ENCODE peak calls at places on chromosomes 3 and 15, in ten cellular contexts. One of them, this sample, is unnamed.

GRCh38 chr15:84955089-84955848 is 26.4 kb upstream of the PDE8A start:
- DNase-seq in naive thymus-derived CD8-positive, alpha-beta T cell: peak
- DNase-seq in endodermal cell: peak
- DNase-seq in natural killer cell treated with Interleukin-12 subunit alpha and Interleukin-12 subunit beta and Interleukin-15 and Interleukin-18, amount 100 ng/mL, for 72 hours: no peak
- DNase-seq in iris pigment epithelial cell: peak
- DNase-seq in NCI-H1694 treated with DMSO at 0.1 percent for 48 hours: peak
- DNase-seq in GM13977: peak
- DNase-seq in lower lobe of right lung: peak
- DNase-seq in H9: peak
- DNase-seq in stimulated activated CD8-positive, alpha-beta memory T cell treated with anti-CD3 and anti-CD28 coated beads, Interleukin-15, amount 100 ng/mL, for 24 hours: no peak
- DNase-seq in this sample: peak

GRCh38 chr3:28553175-28553574 is 204.6 kb upstream of the AZI2 start:
- DNase-seq in naive thymus-derived CD8-positive, alpha-beta T cell: no peak
- DNase-seq in endodermal cell: no peak
- DNase-seq in natural killer cell treated with Interleukin-12 subunit alpha and Interleukin-12 subunit beta and Interleukin-15 and Interleukin-18, amount 100 ng/mL, for 72 hours: no peak
- DNase-seq in iris pigment epithelial cell: no peak
- DNase-seq in NCI-H1694 treated with DMSO at 0.1 percent for 48 hours: no peak
- DNase-seq in GM13977: no peak
- DNase-seq in lower lobe of right lung: no peak
- DNase-seq in H9: no peak
- DNase-seq in stimulated activated CD8-positive, alpha-beta memory T cell treated with anti-CD3 and anti-CD28 coated beads, Interleukin-15, amount 100 ng/mL, for 24 hours: no peak
- DNase-seq in this sample: no peak

GRCh38 chr3:12178091-12178820 is 19.5 kb upstream of the TIMP4 start:
- DNase-seq in naive thymus-derived CD8-positive, alpha-beta T cell: no peak
- DNase-seq in endodermal cell: no peak
- DNase-seq in natural killer cell treated with Interleukin-12 subunit alpha and Interleukin-12 subunit beta and Interleukin-15 and Interleukin-18, amount 100 ng/mL, for 72 hours: no peak
- DNase-seq in iris pigment epithelial cell: peak
- DNase-seq in NCI-H1694 treated with DMSO at 0.1 percent for 48 hours: no peak
- DNase-seq in GM13977: no peak
- DNase-seq in lower lobe of right lung: peak
- DNase-seq in H9: no peak
- DNase-seq in stimulated activated CD8-positive, alpha-beta memory T cell treated with anti-CD3 and anti-CD28 coated beads, Interleukin-15, amount 100 ng/mL, for 24 hours: no peak
- DNase-seq in this sample: peak

GRCh38 chr15:93451822-93452221 is 362.8 kb upstream of the RGMA start:
- DNase-seq in naive thymus-derived CD8-positive, alpha-beta T cell: no peak
- DNase-seq in endodermal cell: no peak
- DNase-seq in natural killer cell treated with Interleukin-12 subunit alpha and Interleukin-12 subunit beta and Interleukin-15 and Interleukin-18, amount 100 ng/mL, for 72 hours: no peak
- DNase-seq in iris pigment epithelial cell: no peak
- DNase-seq in NCI-H1694 treated with DMSO at 0.1 percent for 48 hours: no peak
- DNase-seq in GM13977: no peak
- DNase-seq in lower lobe of right lung: no peak
- DNase-seq in H9: no peak
- DNase-seq in stimulated activated CD8-positive, alpha-beta memory T cell treated with anti-CD3 and anti-CD28 coated beads, Interleukin-15, amount 100 ng/mL, for 24 hours: no peak
- DNase-seq in this sample: no peak

GRCh38 chr3:195705081-195705991 is 15.4 kb upstream of the MUC20 start:
- DNase-seq in naive thymus-derived CD8-positive, alpha-beta T cell: no peak
- DNase-seq in endodermal cell: peak
- DNase-seq in natural killer cell treated with Interleukin-12 subunit alpha and Interleukin-12 subunit beta and Interleukin-15 and Interleukin-18, amount 100 ng/mL, for 72 hours: peak
- DNase-seq in iris pigment epithelial cell: no peak
- DNase-seq in NCI-H1694 treated with DMSO at 0.1 percent for 48 hours: no peak
- DNase-seq in GM13977: no peak
- DNase-seq in lower lobe of right lung: no peak
- DNase-seq in H9: no peak
- DNase-seq in stimulated activated CD8-positive, alpha-beta memory T cell treated with anti-CD3 and anti-CD28 coated beads, Interleukin-15, amount 100 ng/mL, for 24 hours: no peak
- DNase-seq in this sample: peak

GRCh38 chr3:42032693-42033349 is 58.3 kb upstream of the TRAK1 start:
- DNase-seq in naive thymus-derived CD8-positive, alpha-beta T cell: no peak
- DNase-seq in endodermal cell: no peak
- DNase-seq in natural killer cell treated with Interleukin-12 subunit alpha and Interleukin-12 subunit beta and Interleukin-15 and Interleukin-18, amount 100 ng/mL, for 72 hours: no peak
- DNase-seq in iris pigment epithelial cell: peak
- DNase-seq in NCI-H1694 treated with DMSO at 0.1 percent for 48 hours: peak
- DNase-seq in GM13977: no peak
- DNase-seq in lower lobe of right lung: peak
- DNase-seq in H9: no peak
- DNase-seq in stimulated activated CD8-positive, alpha-beta memory T cell treated with anti-CD3 and anti-CD28 coated beads, Interleukin-15, amount 100 ng/mL, for 24 hours: no peak
- DNase-seq in this sample: no peak

GRCh38 chr3:8851703-8852102 is 82.3 kb upstream of the OXTR start:
- DNase-seq in naive thymus-derived CD8-positive, alpha-beta T cell: no peak
- DNase-seq in endodermal cell: no peak
- DNase-seq in natural killer cell treated with Interleukin-12 subunit alpha and Interleukin-12 subunit beta and Interleukin-15 and Interleukin-18, amount 100 ng/mL, for 72 hours: no peak
- DNase-seq in iris pigment epithelial cell: peak
- DNase-seq in NCI-H1694 treated with DMSO at 0.1 percent for 48 hours: no peak
- DNase-seq in GM13977: no peak
- DNase-seq in lower lobe of right lung: no peak
- DNase-seq in H9: no peak
- DNase-seq in stimulated activated CD8-positive, alpha-beta memory T cell treated with anti-CD3 and anti-CD28 coated beads, Interleukin-15, amount 100 ng/mL, for 24 hours: no peak
- DNase-seq in this sample: no peak

GRCh38 chr3:14452676-14453367 is 50.4 kb downstream of the SLC6A6 start:
- DNase-seq in naive thymus-derived CD8-positive, alpha-beta T cell: no peak
- DNase-seq in endodermal cell: no peak
- DNase-seq in natural killer cell treated with Interleukin-12 subunit alpha and Interleukin-12 subunit beta and Interleukin-15 and Interleukin-18, amount 100 ng/mL, for 72 hours: no peak
- DNase-seq in iris pigment epithelial cell: peak
- DNase-seq in NCI-H1694 treated with DMSO at 0.1 percent for 48 hours: no peak
- DNase-seq in GM13977: no peak
- DNase-seq in lower lobe of right lung: peak
- DNase-seq in H9: no peak
- DNase-seq in stimulated activated CD8-positive, alpha-beta memory T cell treated with anti-CD3 and anti-CD28 coated beads, Interleukin-15, amount 100 ng/mL, for 24 hours: no peak
- DNase-seq in this sample: no peak

GRCh38 chr15:86829251-86829650 is 749.6 kb downstream of the AGBL1 start:
- DNase-seq in naive thymus-derived CD8-positive, alpha-beta T cell: no peak
- DNase-seq in endodermal cell: no peak
- DNase-seq in natural killer cell treated with Interleukin-12 subunit alpha and Interleukin-12 subunit beta and Interleukin-15 and Interleukin-18, amount 100 ng/mL, for 72 hours: no peak
- DNase-seq in iris pigment epithelial cell: no peak
- DNase-seq in NCI-H1694 treated with DMSO at 0.1 percent for 48 hours: no peak
- DNase-seq in GM13977: no peak
- DNase-seq in lower lobe of right lung: no peak
- DNase-seq in H9: no peak
- DNase-seq in stimulated activated CD8-positive, alpha-beta memory T cell treated with anti-CD3 and anti-CD28 coated beads, Interleukin-15, amount 100 ng/mL, for 24 hours: no peak
- DNase-seq in this sample: no peak

GRCh38 chr3:159923961-159924360 is 64.7 kb upstream of the IL12A start:
- DNase-seq in naive thymus-derived CD8-positive, alpha-beta T cell: no peak
- DNase-seq in endodermal cell: no peak
- DNase-seq in natural killer cell treated with Interleukin-12 subunit alpha and Interleukin-12 subunit beta and Interleukin-15 and Interleukin-18, amount 100 ng/mL, for 72 hours: no peak
- DNase-seq in iris pigment epithelial cell: peak
- DNase-seq in NCI-H1694 treated with DMSO at 0.1 percent for 48 hours: no peak
- DNase-seq in GM13977: no peak
- DNase-seq in lower lobe of right lung: no peak
- DNase-seq in H9: no peak
- DNase-seq in stimulated activated CD8-positive, alpha-beta memory T cell treated with anti-CD3 and anti-CD28 coated beads, Interleukin-15, amount 100 ng/mL, for 24 hours: no peak
- DNase-seq in this sample: no peak

GRCh38 chr15:83053151-83053550 is 13.9 kb downstream of the BTBD1 start:
- DNase-seq in naive thymus-derived CD8-positive, alpha-beta T cell: no peak
- DNase-seq in endodermal cell: no peak
- DNase-seq in natural killer cell treated with Interleukin-12 subunit alpha and Interleukin-12 subunit beta and Interleukin-15 and Interleukin-18, amount 100 ng/mL, for 72 hours: no peak
- DNase-seq in iris pigment epithelial cell: peak
- DNase-seq in NCI-H1694 treated with DMSO at 0.1 percent for 48 hours: no peak
- DNase-seq in GM13977: no peak
- DNase-seq in lower lobe of right lung: no peak
- DNase-seq in H9: no peak
- DNase-seq in stimulated activated CD8-positive, alpha-beta memory T cell treated with anti-CD3 and anti-CD28 coated beads, Interleukin-15, amount 100 ng/mL, for 24 hours: no peak
- DNase-seq in this sample: no peak

GRCh38 chr15:98703291-98703690 is 55.0 kb downstream of the IGF1R start:
- DNase-seq in naive thymus-derived CD8-positive, alpha-beta T cell: no peak
- DNase-seq in endodermal cell: no peak
- DNase-seq in natural killer cell treated with Interleukin-12 subunit alpha and Interleukin-12 subunit beta and Interleukin-15 and Interleukin-18, amount 100 ng/mL, for 72 hours: no peak
- DNase-seq in iris pigment epithelial cell: no peak
- DNase-seq in NCI-H1694 treated with DMSO at 0.1 percent for 48 hours: no peak
- DNase-seq in GM13977: no peak
- DNase-seq in lower lobe of right lung: no peak
- DNase-seq in H9: no peak
- DNase-seq in stimulated activated CD8-positive, alpha-beta memory T cell treated with anti-CD3 and anti-CD28 coated beads, Interleukin-15, amount 100 ng/mL, for 24 hours: no peak
- DNase-seq in this sample: no peak

GRCh38 chr3:46374755-46375154 is 4.0 kb downstream of the CCR5 start:
- DNase-seq in naive thymus-derived CD8-positive, alpha-beta T cell: no peak
- DNase-seq in endodermal cell: no peak
- DNase-seq in natural killer cell treated with Interleukin-12 subunit alpha and Interleukin-12 subunit beta and Interleukin-15 and Interleukin-18, amount 100 ng/mL, for 72 hours: no peak
- DNase-seq in iris pigment epithelial cell: no peak
- DNase-seq in NCI-H1694 treated with DMSO at 0.1 percent for 48 hours: no peak
- DNase-seq in GM13977: no peak
- DNase-seq in lower lobe of right lung: no peak
- DNase-seq in H9: no peak
- DNase-seq in stimulated activated CD8-positive, alpha-beta memory T cell treated with anti-CD3 and anti-CD28 coated beads, Interleukin-15, amount 100 ng/mL, for 24 hours: no peak
- DNase-seq in this sample: no peak

GRCh38 chr3:115685097-115685496 is 61.8 kb downstream of the GAP43 start:
- DNase-seq in naive thymus-derived CD8-positive, alpha-beta T cell: no peak
- DNase-seq in endodermal cell: no peak
- DNase-seq in natural killer cell treated with Interleukin-12 subunit alpha and Interleukin-12 subunit beta and Interleukin-15 and Interleukin-18, amount 100 ng/mL, for 72 hours: no peak
- DNase-seq in iris pigment epithelial cell: no peak
- DNase-seq in NCI-H1694 treated with DMSO at 0.1 percent for 48 hours: no peak
- DNase-seq in GM13977: peak
- DNase-seq in lower lobe of right lung: no peak
- DNase-seq in H9: no peak
- DNase-seq in stimulated activated CD8-positive, alpha-beta memory T cell treated with anti-CD3 and anti-CD28 coated beads, Interleukin-15, amount 100 ng/mL, for 24 hours: no peak
- DNase-seq in this sample: no peak

GRCh38 chr15:75455982-75456531 is 4.6 kb upstream of the SIN3A start:
- DNase-seq in naive thymus-derived CD8-positive, alpha-beta T cell: peak
- DNase-seq in endodermal cell: peak
- DNase-seq in natural killer cell treated with Interleukin-12 subunit alpha and Interleukin-12 subunit beta and Interleukin-15 and Interleukin-18, amount 100 ng/mL, for 72 hours: peak
- DNase-seq in iris pigment epithelial cell: peak
- DNase-seq in NCI-H1694 treated with DMSO at 0.1 percent for 48 hours: peak
- DNase-seq in GM13977: peak
- DNase-seq in lower lobe of right lung: peak
- DNase-seq in H9: peak
- DNase-seq in stimulated activated CD8-positive, alpha-beta memory T cell treated with anti-CD3 and anti-CD28 coated beads, Interleukin-15, amount 100 ng/mL, for 24 hours: peak
- DNase-seq in this sample: peak

GRCh38 chr3:179321585-179322322 is 1.1 kb upstream of the ZNF639 start:
- DNase-seq in naive thymus-derived CD8-positive, alpha-beta T cell: no peak
- DNase-seq in endodermal cell: peak
- DNase-seq in natural killer cell treated with Interleukin-12 subunit alpha and Interleukin-12 subunit beta and Interleukin-15 and Interleukin-18, amount 100 ng/mL, for 72 hours: no peak
- DNase-seq in iris pigment epithelial cell: peak
- DNase-seq in NCI-H1694 treated with DMSO at 0.1 percent for 48 hours: no peak
- DNase-seq in GM13977: no peak
- DNase-seq in lower lobe of right lung: no peak
- DNase-seq in H9: no peak
- DNase-seq in stimulated activated CD8-positive, alpha-beta memory T cell treated with anti-CD3 and anti-CD28 coated beads, Interleukin-15, amount 100 ng/mL, for 24 hours: no peak
- DNase-seq in this sample: no peak

GRCh38 chr15:29571728-29572454 is 250.4 kb downstream of the TJP1 start:
- DNase-seq in naive thymus-derived CD8-positive, alpha-beta T cell: no peak
- DNase-seq in endodermal cell: no peak
- DNase-seq in natural killer cell treated with Interleukin-12 subunit alpha and Interleukin-12 subunit beta and Interleukin-15 and Interleukin-18, amount 100 ng/mL, for 72 hours: no peak
- DNase-seq in iris pigment epithelial cell: peak
- DNase-seq in NCI-H1694 treated with DMSO at 0.1 percent for 48 hours: no peak
- DNase-seq in GM13977: no peak
- DNase-seq in lower lobe of right lung: no peak
- DNase-seq in H9: no peak
- DNase-seq in stimulated activated CD8-positive, alpha-beta memory T cell treated with anti-CD3 and anti-CD28 coated beads, Interleukin-15, amount 100 ng/mL, for 24 hours: no peak
- DNase-seq in this sample: no peak

GRCh38 chr3:119235151-119235550 is 5.5 kb downstream of the B4GALT4 start:
- DNase-seq in naive thymus-derived CD8-positive, alpha-beta T cell: no peak
- DNase-seq in endodermal cell: no peak
- DNase-seq in natural killer cell treated with Interleukin-12 subunit alpha and Interleukin-12 subunit beta and Interleukin-15 and Interleukin-18, amount 100 ng/mL, for 72 hours: no peak
- DNase-seq in iris pigment epithelial cell: peak
- DNase-seq in NCI-H1694 treated with DMSO at 0.1 percent for 48 hours: no peak
- DNase-seq in GM13977: no peak
- DNase-seq in lower lobe of right lung: no peak
- DNase-seq in H9: no peak
- DNase-seq in stimulated activated CD8-positive, alpha-beta memory T cell treated with anti-CD3 and anti-CD28 coated beads, Interleukin-15, amount 100 ng/mL, for 24 hours: no peak
- DNase-seq in this sample: no peak

GRCh38 chr3:154758109-154758868 is 321.8 kb upstream of the MME start:
- DNase-seq in naive thymus-derived CD8-positive, alpha-beta T cell: no peak
- DNase-seq in endodermal cell: no peak
- DNase-seq in natural killer cell treated with Interleukin-12 subunit alpha and Interleukin-12 subunit beta and Interleukin-15 and Interleukin-18, amount 100 ng/mL, for 72 hours: no peak
- DNase-seq in iris pigment epithelial cell: peak
- DNase-seq in NCI-H1694 treated with DMSO at 0.1 percent for 48 hours: peak
- DNase-seq in GM13977: no peak
- DNase-seq in lower lobe of right lung: no peak
- DNase-seq in H9: no peak
- DNase-seq in stimulated activated CD8-positive, alpha-beta memory T cell treated with anti-CD3 and anti-CD28 coated beads, Interleukin-15, amount 100 ng/mL, for 24 hours: no peak
- DNase-seq in this sample: no peak

GRCh38 chr3:48402281-48402732 is 27.6 kb downstream of the PLXNB1 start:
- DNase-seq in naive thymus-derived CD8-positive, alpha-beta T cell: no peak
- DNase-seq in endodermal cell: no peak
- DNase-seq in natural killer cell treated with Interleukin-12 subunit alpha and Interleukin-12 subunit beta and Interleukin-15 and Interleukin-18, amount 100 ng/mL, for 72 hours: no peak
- DNase-seq in iris pigment epithelial cell: peak
- DNase-seq in NCI-H1694 treated with DMSO at 0.1 percent for 48 hours: no peak
- DNase-seq in GM13977: no peak
- DNase-seq in lower lobe of right lung: peak
- DNase-seq in H9: no peak
- DNase-seq in stimulated activated CD8-positive, alpha-beta memory T cell treated with anti-CD3 and anti-CD28 coated beads, Interleukin-15, amount 100 ng/mL, for 24 hours: no peak
- DNase-seq in this sample: no peak

GRCh38 chr3:157204880-157205279 is 44.9 kb upstream of the CCNL1 start:
- DNase-seq in naive thymus-derived CD8-positive, alpha-beta T cell: no peak
- DNase-seq in endodermal cell: no peak
- DNase-seq in natural killer cell treated with Interleukin-12 subunit alpha and Interleukin-12 subunit beta and Interleukin-15 and Interleukin-18, amount 100 ng/mL, for 72 hours: no peak
- DNase-seq in iris pigment epithelial cell: peak
- DNase-seq in NCI-H1694 treated with DMSO at 0.1 percent for 48 hours: no peak
- DNase-seq in GM13977: no peak
- DNase-seq in lower lobe of right lung: no peak
- DNase-seq in H9: no peak
- DNase-seq in stimulated activated CD8-positive, alpha-beta memory T cell treated with anti-CD3 and anti-CD28 coated beads, Interleukin-15, amount 100 ng/mL, for 24 hours: no peak
- DNase-seq in this sample: no peak

GRCh38 chr3:45043715-45044299 is 17.7 kb downstream of the CLEC3B start:
- DNase-seq in naive thymus-derived CD8-positive, alpha-beta T cell: no peak
- DNase-seq in endodermal cell: no peak
- DNase-seq in natural killer cell treated with Interleukin-12 subunit alpha and Interleukin-12 subunit beta and Interleukin-15 and Interleukin-18, amount 100 ng/mL, for 72 hours: peak
- DNase-seq in iris pigment epithelial cell: peak
- DNase-seq in NCI-H1694 treated with DMSO at 0.1 percent for 48 hours: no peak
- DNase-seq in GM13977: no peak
- DNase-seq in lower lobe of right lung: no peak
- DNase-seq in H9: no peak
- DNase-seq in stimulated activated CD8-positive, alpha-beta memory T cell treated with anti-CD3 and anti-CD28 coated beads, Interleukin-15, amount 100 ng/mL, for 24 hours: no peak
- DNase-seq in this sample: no peak

GRCh38 chr3:32733631-32734229 is 48.7 kb downstream of the CNOT10 start:
- DNase-seq in naive thymus-derived CD8-positive, alpha-beta T cell: no peak
- DNase-seq in endodermal cell: no peak
- DNase-seq in natural killer cell treated with Interleukin-12 subunit alpha and Interleukin-12 subunit beta and Interleukin-15 and Interleukin-18, amount 100 ng/mL, for 72 hours: no peak
- DNase-seq in iris pigment epithelial cell: peak
- DNase-seq in NCI-H1694 treated with DMSO at 0.1 percent for 48 hours: peak
- DNase-seq in GM13977: peak
- DNase-seq in lower lobe of right lung: no peak
- DNase-seq in H9: no peak
- DNase-seq in stimulated activated CD8-positive, alpha-beta memory T cell treated with anti-CD3 and anti-CD28 coated beads, Interleukin-15, amount 100 ng/mL, for 24 hours: no peak
- DNase-seq in this sample: no peak

GRCh38 chr3:31490502-31490901 is 42.2 kb upstream of the STT3B start:
- DNase-seq in naive thymus-derived CD8-positive, alpha-beta T cell: no peak
- DNase-seq in endodermal cell: no peak
- DNase-seq in natural killer cell treated with Interleukin-12 subunit alpha and Interleukin-12 subunit beta and Interleukin-15 and Interleukin-18, amount 100 ng/mL, for 72 hours: no peak
- DNase-seq in iris pigment epithelial cell: no peak
- DNase-seq in NCI-H1694 treated with DMSO at 0.1 percent for 48 hours: no peak
- DNase-seq in GM13977: no peak
- DNase-seq in lower lobe of right lung: no peak
- DNase-seq in H9: no peak
- DNase-seq in stimulated activated CD8-positive, alpha-beta memory T cell treated with anti-CD3 and anti-CD28 coated beads, Interleukin-15, amount 100 ng/mL, for 24 hours: no peak
- DNase-seq in this sample: no peak

GRCh38 chr3:15815696-15816095 is 17.9 kb upstream of the ANKRD28 start:
- DNase-seq in naive thymus-derived CD8-positive, alpha-beta T cell: no peak
- DNase-seq in endodermal cell: no peak
- DNase-seq in natural killer cell treated with Interleukin-12 subunit alpha and Interleukin-12 subunit beta and Interleukin-15 and Interleukin-18, amount 100 ng/mL, for 72 hours: no peak
- DNase-seq in iris pigment epithelial cell: peak
- DNase-seq in NCI-H1694 treated with DMSO at 0.1 percent for 48 hours: peak
- DNase-seq in GM13977: no peak
- DNase-seq in lower lobe of right lung: no peak
- DNase-seq in H9: no peak
- DNase-seq in stimulated activated CD8-positive, alpha-beta memory T cell treated with anti-CD3 and anti-CD28 coated beads, Interleukin-15, amount 100 ng/mL, for 24 hours: no peak
- DNase-seq in this sample: no peak

GRCh38 chr3:125481786-125482185 is 38.2 kb downstream of the SNX4 start:
- DNase-seq in naive thymus-derived CD8-positive, alpha-beta T cell: no peak
- DNase-seq in endodermal cell: no peak
- DNase-seq in natural killer cell treated with Interleukin-12 subunit alpha and Interleukin-12 subunit beta and Interleukin-15 and Interleukin-18, amount 100 ng/mL, for 72 hours: no peak
- DNase-seq in iris pigment epithelial cell: peak
- DNase-seq in NCI-H1694 treated with DMSO at 0.1 percent for 48 hours: no peak
- DNase-seq in GM13977: no peak
- DNase-seq in lower lobe of right lung: no peak
- DNase-seq in H9: no peak
- DNase-seq in stimulated activated CD8-positive, alpha-beta memory T cell treated with anti-CD3 and anti-CD28 coated beads, Interleukin-15, amount 100 ng/mL, for 24 hours: no peak
- DNase-seq in this sample: no peak

GRCh38 chr3:69847303-69847702 is 108.0 kb downstream of the MITF start:
- DNase-seq in naive thymus-derived CD8-positive, alpha-beta T cell: no peak
- DNase-seq in endodermal cell: no peak
- DNase-seq in natural killer cell treated with Interleukin-12 subunit alpha and Interleukin-12 subunit beta and Interleukin-15 and Interleukin-18, amount 100 ng/mL, for 72 hours: no peak
- DNase-seq in iris pigment epithelial cell: no peak
- DNase-seq in NCI-H1694 treated with DMSO at 0.1 percent for 48 hours: no peak
- DNase-seq in GM13977: no peak
- DNase-seq in lower lobe of right lung: no peak
- DNase-seq in H9: no peak
- DNase-seq in stimulated activated CD8-positive, alpha-beta memory T cell treated with anti-CD3 and anti-CD28 coated beads, Interleukin-15, amount 100 ng/mL, for 24 hours: no peak
- DNase-seq in this sample: no peak

GRCh38 chr3:12229144-12229871 is 59.6 kb upstream of the PPARG start:
- DNase-seq in naive thymus-derived CD8-positive, alpha-beta T cell: no peak
- DNase-seq in endodermal cell: no peak
- DNase-seq in natural killer cell treated with Interleukin-12 subunit alpha and Interleukin-12 subunit beta and Interleukin-15 and Interleukin-18, amount 100 ng/mL, for 72 hours: no peak
- DNase-seq in iris pigment epithelial cell: no peak
- DNase-seq in NCI-H1694 treated with DMSO at 0.1 percent for 48 hours: no peak
- DNase-seq in GM13977: no peak
- DNase-seq in lower lobe of right lung: no peak
- DNase-seq in H9: no peak
- DNase-seq in stimulated activated CD8-positive, alpha-beta memory T cell treated with anti-CD3 and anti-CD28 coated beads, Interleukin-15, amount 100 ng/mL, for 24 hours: no peak
- DNase-seq in this sample: no peak

This sample was measured in CD14-positive monocyte.